ENCODE peak calls at places on chromosomes 1 and 21, in nine cellular contexts. D is neuronal stem cell; Z is EL; X is HT-29; C is CD8-positive, alpha-beta memory T cell; W is heart right ventricle; N is amniotic stem cell; P is RCC 7860; L is aorta. E is an unnamed sample.

GRCh38 chr1:43868741-43869067 is 64.9 kb upstream of the ARTN start:
- DNase-seq in D (no peak), Z (peak), X (no peak), C (no peak), W (no peak), N (no peak), P (no peak), L (no peak), E (no peak)

GRCh38 chr1:54788462-54788861 is 12.7 kb downstream of the TTC22 start:
- DNase-seq in D (no peak), Z (no peak), X (no peak), C (no peak), W (no peak), N (no peak), P (no peak), L (no peak), E (no peak)

GRCh38 chr1:237975903-237976302 is 85.2 kb upstream of the ZP4 start:
- DNase-seq in D (no peak), Z (no peak), X (no peak), C (no peak), W (no peak), N (no peak), P (no peak), L (no peak), E (no peak)

GRCh38 chr1:903721-904270 is 19.9 kb upstream of the SAMD11 start:
- DNase-seq in D (no peak), Z (no peak), X (no peak), C (no peak), W (peak), N (no peak), P (no peak), L (peak), E (no peak)

GRCh38 chr1:40703316-40703715 is 11.8 kb downstream of the NFYC start:
- DNase-seq in D (no peak), Z (peak), X (no peak), C (no peak), W (no peak), N (no peak), P (peak), L (no peak), E (no peak)

GRCh38 chr21:41045534-41046268 is 122.3 kb upstream of the BACE2 start:
- DNase-seq in D (peak), Z (no peak), X (peak), C (no peak), W (no peak), N (no peak), P (no peak), L (no peak), E (no peak)

GRCh38 chr1:93749894-93750301 is 68.3 kb upstream of the BCAR3 start:
- DNase-seq in D (no peak), Z (no peak), X (peak), C (no peak), W (no peak), N (no peak), P (no peak), L (no peak), E (no peak)

GRCh38 chr1:55542901-55543504 is 327.8 kb upstream of the USP24 start:
- DNase-seq in D (no peak), Z (peak), X (no peak), C (no peak), W (no peak), N (no peak), P (peak), L (no peak), E (no peak)

GRCh38 chr1:43315963-43316737 is 15.4 kb downstream of the TIE1 start:
- DNase-seq in D (no peak), Z (no peak), X (no peak), C (no peak), W (no peak), N (no peak), P (no peak), L (peak), E (no peak)

GRCh38 chr1:186761358-186761757 is 67.4 kb upstream of the PLA2G4A start:
- DNase-seq in D (no peak), Z (no peak), X (no peak), C (no peak), W (no peak), N (no peak), P (no peak), L (no peak), E (no peak)

GRCh38 chr1:25003457-25004190 is 73.5 kb upstream of the RUNX3 start:
- DNase-seq in D (no peak), Z (peak), X (no peak), C (no peak), W (no peak), N (no peak), P (peak), L (no peak), E (no peak)

GRCh38 chr1:88892146-88892877 is 945 bp upstream of the GTF2B start:
- DNase-seq in D (no peak), Z (peak), X (peak), C (peak), W (no peak), N (no peak), P (peak), L (no peak), E (no peak)

GRCh38 chr1:9315411-9316079 is 22.9 kb downstream of the SPSB1 start:
- DNase-seq in D (no peak), Z (peak), X (no peak), C (no peak), W (no peak), N (peak), P (peak), L (peak), E (peak)

GRCh38 chr1:100851726-100852125 is 42.9 kb downstream of the EXTL2 start:
- DNase-seq in D (no peak), Z (no peak), X (no peak), C (no peak), W (no peak), N (no peak), P (no peak), L (no peak), E (no peak)

GRCh38 chr1:179867493-179868330 is 9.9 kb downstream of the TOR1AIP2 start:
- DNase-seq in D (peak), Z (peak), X (peak), C (peak), W (no peak), N (peak), P (peak), L (no peak), E (peak)

GRCh38 chr1:7278045-7278444 is 492.8 kb downstream of the CAMTA1 start:
- DNase-seq in D (no peak), Z (no peak), X (peak), C (no peak), W (no peak), N (no peak), P (no peak), L (no peak), E (no peak)

GRCh38 chr1:234710936-234711335 is 101.0 kb upstream of the IRF2BP2 start:
- DNase-seq in D (no peak), Z (no peak), X (no peak), C (no peak), W (no peak), N (no peak), P (no peak), L (no peak), E (no peak)

GRCh38 chr1:29835486-29836273 is 599.4 kb downstream of the PTPRU start:
- DNase-seq in D (no peak), Z (no peak), X (no peak), C (no peak), W (no peak), N (no peak), P (no peak), L (no peak), E (no peak)

GRCh38 chr1:235415008-235415904 is 48.0 kb downstream of the TBCE start:
- DNase-seq in D (peak), Z (peak), X (peak), C (peak), W (peak), N (peak), P (peak), L (no peak), E (peak)

GRCh38 chr1:12005488-12006166 is 13.7 kb upstream of the MIIP start:
- DNase-seq in D (no peak), Z (no peak), X (no peak), C (no peak), W (no peak), N (no peak), P (no peak), L (no peak), E (no peak)

GRCh38 chr21:45831991-45832740 is 149.4 kb upstream of the COL6A1 start:
- DNase-seq in D (no peak), Z (peak), X (no peak), C (no peak), W (no peak), N (no peak), P (no peak), L (no peak), E (no peak)

GRCh38 chr1:56578664-56578962 is 750 bp downstream of the PLPP3 start:
- DNase-seq in D (no peak), Z (no peak), X (no peak), C (no peak), W (peak), N (no peak), P (no peak), L (no peak), E (no peak)

GRCh38 chr1:91846007-91846620 is 39.8 kb downstream of the TGFBR3 start:
- DNase-seq in D (no peak), Z (peak), X (peak), C (no peak), W (no peak), N (no peak), P (no peak), L (no peak), E (no peak)

GRCh38 chr21:34086887-34087306 is 13.5 kb downstream of the MRPS6 start:
- DNase-seq in D (no peak), Z (no peak), X (no peak), C (peak), W (no peak), N (no peak), P (no peak), L (no peak), E (no peak)

GRCh38 chr1:116504308-116505156 is 66.3 kb downstream of the CD58 start:
- DNase-seq in D (no peak), Z (peak), X (peak), C (peak), W (peak), N (peak), P (peak), L (no peak), E (peak)

GRCh38 chr1:112527266-112528010 is 18.7 kb downstream of the WNT2B start:
- DNase-seq in D (no peak), Z (peak), X (no peak), C (no peak), W (no peak), N (no peak), P (peak), L (no peak), E (no peak)

GRCh38 chr1:36658838-36659237 is 176.1 kb upstream of the CSF3R start:
- DNase-seq in D (no peak), Z (no peak), X (no peak), C (no peak), W (no peak), N (no peak), P (no peak), L (no peak), E (no peak)

GRCh38 chr1:100358210-100358609 is 5.9 kb downstream of the CDC14A start:
- DNase-seq in D (no peak), Z (peak), X (peak), C (no peak), W (no peak), N (no peak), P (no peak), L (no peak), E (no peak)

GRCh38 chr1:20481158-20481617 is 4.8 kb downstream of the CAMK2N1 start:
- DNase-seq in D (no peak), Z (no peak), X (peak), C (no peak), W (no peak), N (no peak), P (peak), L (no peak), E (no peak)

GRCh38 chr1:23216771-23217420 is 406 bp downstream of the HTR1D start:
- DNase-seq in D (peak), Z (no peak), X (no peak), C (peak), W (peak), N (no peak), P (no peak), L (no peak), E (no peak)

GRCh38 chr1:214249651-214250050 is 31.3 kb upstream of the SMYD2 start:
- DNase-seq in D (no peak), Z (no peak), X (no peak), C (no peak), W (no peak), N (no peak), P (no peak), L (no peak), E (no peak)

GRCh38 chr1:153152481-153152880 is 1.8 kb upstream of the SPRR2G start:
- DNase-seq in D (no peak), Z (no peak), X (no peak), C (no peak), W (no peak), N (no peak), P (no peak), L (no peak), E (no peak)

GRCh38 chr21:44455524-44456206 is 355 bp downstream of the LRRC3 start:
- DNase-seq in D (peak), Z (peak), X (peak), C (peak), W (peak), N (no peak), P (no peak), L (peak), E (no peak)

E was measured in T-helper 1 cell.